ENCODE peak calls at places on chromosomes 3 and 15, in four cellular contexts. B is gastrocnemius medialis; Y is K562; X is CD8-positive, alpha-beta T cell. N is an unnamed sample.

GRCh38 chr15:90300988-90301715 is 35.7 kb downstream of the NGRN start:
- DNase-seq in B (peak; percentile 42), X (peak; percentile 61), Y (peak; percentile 53), N (peak; percentile 62)

GRCh38 chr3:126746395-126747177 is 42.5 kb downstream of the CHCHD6 start:
- DNase-seq in X (no peak), B (peak; percentile 44), Y (peak; percentile 36), N (peak; percentile 78)

GRCh38 chr15:80906159-80906775 is 83.4 kb downstream of the MESD start:
- DNase-seq in Y (no peak), X (no peak), B (peak; percentile 69), N (no peak)

GRCh38 chr3:186182850-186183249 is 74.0 kb upstream of the ETV5 start:
- DNase-seq in Y (no peak), B (no peak), X (no peak), N (no peak)

GRCh38 chr3:16374047-16375019 is 109.3 kb downstream of the OXNAD1 start:
- DNase-seq in Y (no peak), B (no peak), X (no peak), N (no peak)

GRCh38 chr3:121720163-121720562 is 29.4 kb downstream of the GOLGB1 start:
- DNase-seq in Y (no peak), X (no peak), B (no peak), N (no peak)

GRCh38 chr3:127672429-127673190 is at the start of gene ABTB1:
- DNase-seq in X (peak; percentile 87), Y (peak; percentile 90), B (peak; percentile 81), N (peak; percentile 80)

GRCh38 chr3:37291275-37291700 is 116.9 kb upstream of the LRRFIP2 start:
- DNase-seq in B (no peak), X (no peak), Y (peak; percentile 72), N (no peak)

GRCh38 chr15:48678851-48679250 is 33.3 kb upstream of the FBN1 start:
- DNase-seq in Y (no peak), B (no peak), X (no peak), N (no peak)
- H3K4me1 ChIP-seq in Y (no peaks in the 10 kb centered on the region), B (no peaks in the 10 kb centered on the region), X (no peaks in the 10 kb centered on the region), N (no peaks in the 10 kb centered on the region)

GRCh38 chr3:9688961-9689360 is 14.7 kb upstream of the CPNE9 start:
- DNase-seq in B (no peak), Y (no peak), X (no peak), N (no peak)

GRCh38 chr3:9686703-9687102 is 16.9 kb upstream of the CPNE9 start:
- DNase-seq in Y (no peak), B (no peak), X (no peak), N (no peak)

GRCh38 chr3:9686050-9686384 is 17.6 kb upstream of the CPNE9 start:
- DNase-seq in B (no peak), Y (no peak), X (no peak), N (no peak)

GRCh38 chr3:9685216-9686049 is 18.2 kb upstream of the CPNE9 start:
- DNase-seq in X (no peak), B (no peak), Y (no peak), N (no peak)

DNA sequence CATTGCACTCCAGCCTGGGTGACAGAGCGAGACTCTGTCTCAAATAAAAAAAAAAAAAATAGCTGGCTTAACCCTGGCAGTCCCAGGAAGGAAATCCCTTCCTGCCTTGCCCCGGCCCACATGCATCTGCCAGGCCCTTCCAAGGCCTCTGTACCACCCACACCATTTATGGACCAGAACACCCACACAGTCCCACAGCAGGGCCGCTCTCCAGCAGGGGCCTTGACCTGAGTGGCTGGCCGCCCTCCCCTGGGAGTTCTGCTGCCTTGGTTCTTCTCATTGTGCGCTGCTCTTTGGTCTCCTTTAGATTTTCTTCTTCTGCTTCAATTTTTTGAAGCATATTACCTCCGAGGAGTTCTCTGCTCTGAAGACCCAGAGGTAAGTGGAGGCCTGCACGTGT is 16.1 kb upstream of the CPNE9 start:
- DNase-seq in Y (no peak), B (no peak), X (no peak), N (no peak)
- H3K36me3 ChIP-seq in Y (peaks cover 95% of the 10 kb centered on the region), B (peaks cover 98% of the 10 kb centered on the region), X (peaks cover 90% of the 10 kb centered on the region), N (peaks cover 100% of the 10 kb centered on the region)

DNA sequence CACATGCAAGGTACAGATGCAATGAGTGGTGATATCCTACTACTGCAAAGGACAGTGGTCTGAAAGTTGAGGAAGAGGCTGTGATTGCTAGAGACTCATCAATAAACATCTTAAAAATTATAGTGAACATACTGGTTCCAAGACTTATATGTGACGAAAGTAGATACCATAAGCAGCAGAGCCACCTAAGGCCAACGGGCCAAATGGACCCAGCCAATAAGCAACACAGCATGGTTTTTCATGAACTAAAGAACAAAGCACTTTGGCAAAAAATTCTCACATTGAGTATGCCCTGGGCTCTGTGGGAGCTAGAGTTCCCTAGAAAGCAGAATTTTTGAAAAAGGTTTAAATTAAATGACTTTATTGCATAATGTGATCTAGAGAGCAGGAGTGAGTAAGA is 272.1 kb downstream of the SI start:
- DNase-seq in Y (no peak), B (no peak), X (no peak), N (no peak)
- TF ChIP-seq CTCF in Y (no peak), B (no peak), X (no peak), N (no peak)

DNA sequence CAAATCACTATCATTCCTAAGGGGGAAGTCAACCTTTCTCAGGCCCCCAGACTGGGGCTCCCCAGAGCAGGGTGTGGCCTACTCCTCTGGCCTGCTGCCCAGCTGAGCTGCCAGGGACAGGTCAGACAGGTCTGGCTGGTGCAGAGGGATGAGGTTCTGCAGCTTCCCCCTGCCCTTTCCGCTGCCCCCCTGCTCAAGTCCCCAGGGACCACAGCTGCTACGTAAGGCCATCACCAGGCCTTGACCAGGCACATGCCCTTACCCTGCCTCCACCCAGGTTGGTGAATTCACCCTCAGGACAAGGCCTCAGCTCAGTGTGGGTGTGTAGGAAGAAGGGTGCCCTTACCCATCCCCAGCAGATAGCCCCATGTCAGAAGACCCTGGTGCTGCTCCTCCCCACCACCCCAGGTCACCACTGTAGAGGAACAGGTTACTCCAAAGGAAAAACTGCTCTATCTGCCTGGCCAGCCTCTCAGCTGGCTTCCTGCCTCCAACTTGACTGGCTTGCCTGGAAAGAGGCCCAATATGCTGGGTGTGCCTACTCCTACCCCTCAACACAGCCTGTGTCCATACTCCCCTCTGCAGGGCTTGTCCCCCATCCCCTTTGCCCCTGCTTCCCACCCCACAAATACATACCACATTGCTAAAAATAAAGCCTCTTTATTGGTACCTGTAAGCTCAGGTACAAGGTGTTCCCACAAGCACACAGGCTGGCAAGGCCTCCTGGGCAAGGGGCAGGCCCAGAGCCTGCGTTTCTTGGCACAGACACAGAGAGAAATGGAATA is 12.0 kb downstream of the CSRNP1 start:
- DNase-seq in B (peak; percentile 52), Y (no peak), X (no peak), N (no peak)
- H3K4me1 ChIP-seq in B (peaks cover 33% of the 10 kb centered on the region), Y (peaks cover 20% of the 10 kb centered on the region), X (no peaks in the 10 kb centered on the region), N (no peaks in the 10 kb centered on the region)